ENCODE peak calls at places on chromosomes 16 and 17, in five cellular contexts. U is neuronal stem cell, T is trophoblast cell, R is H1, D is mesenchymal stem cell. K is an unnamed sample.

GRCh38 chr17:951388-952132 is 28.0 kb downstream of the NXN start:
- DNase-seq in R (peak; percentile 75), U (peak; percentile 67), T (no peak), D (peak; percentile 94), K (peak; percentile 94)

GRCh38 chr17:16085066-16085699 is 85.6 kb downstream of the TTC19 start:
- DNase-seq in D (peak; percentile 73), U (no peak), T (no peak), R (no peak), K (no peak)

GRCh38 chr17:41186872-41187271 is 2.2 kb upstream of the KRTAP4-1 start:
- DNase-seq in T (no peak), R (no peak), U (no peak), D (no peak), K (no peak)

GRCh38 chr16:10297341-10298006 is 88.4 kb upstream of the ATF7IP2 start:
- DNase-seq in U (no peak), D (no peak), T (no peak), R (no peak), K (no peak)

GRCh38 chr16:23131036-23131435 is 18.2 kb downstream of the USP31 start:
- DNase-seq in D (no peak), T (no peak), U (no peak), R (no peak), K (no peak)

GRCh38 chr16:86901483-86901882 is 323.1 kb downstream of the FOXL1 start:
- DNase-seq in T (no peak), U (no peak), R (no peak), D (peak; percentile 40), K (no peak)

GRCh38 chr17:80475949-80476876 is at the start of gene NPTX1:
- DNase-seq in T (peak; percentile 21), U (no peak), D (no peak), R (no peak), K (no peak)

GRCh38 chr17:33854596-33854995 is 400.5 kb upstream of the CCL2 start:
- DNase-seq in R (no peak), U (no peak), D (no peak), T (no peak), K (no peak)

GRCh38 chr17:73189417-73190099 is 3.3 kb upstream of the COG1 start:
- DNase-seq in T (peak; percentile 49), U (peak; percentile 29), R (no peak), D (peak; percentile 81), K (peak; percentile 87)

GRCh38 chr17:36978810-36979584 is 30.2 kb downstream of the AATF start:
- DNase-seq in T (no peak), R (no peak), U (peak; percentile 9), D (peak; percentile 24), K (no peak)

GRCh38 chr17:73278465-73279453 is 17.1 kb upstream of the CPSF4L start:
- DNase-seq in T (peak; percentile 88), U (no peak), R (no peak), D (no peak), K (peak; percentile 31)

GRCh38 chr17:3894927-3895343 is 2.1 kb upstream of the CAMKK1 start:
- DNase-seq in D (peak; percentile 69), T (no peak), U (no peak), R (no peak), K (no peak)

GRCh38 chr17:60321336-60322055 is 70.4 kb downstream of the USP32 start:
- DNase-seq in D (no peak), U (no peak), R (no peak), T (no peak), K (no peak)

GRCh38 chr17:3475155-3475808 is 515 bp upstream of the ASPA start:
- DNase-seq in D (no peak), U (no peak), T (no peak), R (no peak), K (no peak)

GRCh38 chr17:20271016-20271610 is 196.2 kb downstream of the LGALS9B start:
- DNase-seq in R (no peak), D (no peak), U (no peak), T (no peak), K (no peak)

GRCh38 chr17:18921912-18922451 is 30.0 kb upstream of the SLC5A10 start:
- DNase-seq in D (no peak), R (no peak), T (no peak), U (no peak), K (no peak)

GRCh38 chr17:9336817-9337216 is 238.8 kb downstream of the STX8 start:
- DNase-seq in U (no peak), D (no peak), R (no peak), T (no peak), K (no peak)

GRCh38 chr16:66523861-66524354 is 26.0 kb downstream of the TK2 start:
- DNase-seq in T (no peak), D (no peak), R (no peak), U (no peak), K (no peak)

GRCh38 chr16:87236516-87237115 is 80.6 kb downstream of the C16orf95 start:
- DNase-seq in D (no peak), U (no peak), T (no peak), R (no peak), K (no peak)

GRCh38 chr17:11637796-11638195 is 39.5 kb downstream of the DNAH9 start:
- DNase-seq in U (no peak), R (no peak), T (no peak), D (no peak), K (no peak)

GRCh38 chr17:75010683-75011406 is 1.6 kb upstream of the MRPL58 start:
- DNase-seq in R (no peak), D (peak; percentile 87), U (no peak), T (peak; percentile 93), K (peak; percentile 75)

GRCh38 chr16:30585022-30585399 is 486 bp downstream of the ZNF785 start:
- DNase-seq in U (no peak), D (no peak), T (no peak), R (no peak), K (peak; percentile 57)

GRCh38 chr17:32259596-32259995 is 6.0 kb upstream of the RHBDL3 start:
- DNase-seq in R (no peak), U (no peak), T (no peak), D (peak; percentile 81), K (no peak)

GRCh38 chr16:49600541-49600940 is 226.9 kb downstream of the C16orf78 start:
- DNase-seq in R (no peak), D (no peak), U (no peak), T (no peak), K (peak; percentile 27)

GRCh38 chr17:78979780-78980623 is at the start of gene LGALS3BP:
- DNase-seq in U (peak; percentile 20), D (peak; percentile 89), R (no peak), T (peak; percentile 60), K (peak; percentile 76)

GRCh38 chr17:77345260-77345910 is 204.6 kb downstream of the SEC14L1 start:
- DNase-seq in D (no peak), R (no peak), U (no peak), T (no peak), K (no peak)

GRCh38 chr16:51035110-51035498 is 116.0 kb downstream of the SALL1 start:
- DNase-seq in D (peak; percentile 3), T (no peak), R (no peak), U (no peak), K (no peak)

GRCh38 chr17:59175076-59175475 is 19.5 kb downstream of the PRR11 start:
- DNase-seq in T (no peak), D (no peak), R (no peak), U (no peak), K (no peak)
- H2BK12ac ChIP-seq in T (no peak overlapping the region), D (no peak overlapping the region), R (no peak overlapping the region), U (no peak overlapping the region), K (no peak overlapping the region)

GRCh38 chr16:14514967-14515366 is 115.1 kb downstream of the PARN start:
- DNase-seq in D (no peak), R (no peak), U (no peak), T (no peak), K (no peak)
- H4K91ac ChIP-seq in D (no peak overlapping the region), R (no peak overlapping the region), U (no peak overlapping the region), T (no peak overlapping the region), K (no peak overlapping the region)

DNA sequence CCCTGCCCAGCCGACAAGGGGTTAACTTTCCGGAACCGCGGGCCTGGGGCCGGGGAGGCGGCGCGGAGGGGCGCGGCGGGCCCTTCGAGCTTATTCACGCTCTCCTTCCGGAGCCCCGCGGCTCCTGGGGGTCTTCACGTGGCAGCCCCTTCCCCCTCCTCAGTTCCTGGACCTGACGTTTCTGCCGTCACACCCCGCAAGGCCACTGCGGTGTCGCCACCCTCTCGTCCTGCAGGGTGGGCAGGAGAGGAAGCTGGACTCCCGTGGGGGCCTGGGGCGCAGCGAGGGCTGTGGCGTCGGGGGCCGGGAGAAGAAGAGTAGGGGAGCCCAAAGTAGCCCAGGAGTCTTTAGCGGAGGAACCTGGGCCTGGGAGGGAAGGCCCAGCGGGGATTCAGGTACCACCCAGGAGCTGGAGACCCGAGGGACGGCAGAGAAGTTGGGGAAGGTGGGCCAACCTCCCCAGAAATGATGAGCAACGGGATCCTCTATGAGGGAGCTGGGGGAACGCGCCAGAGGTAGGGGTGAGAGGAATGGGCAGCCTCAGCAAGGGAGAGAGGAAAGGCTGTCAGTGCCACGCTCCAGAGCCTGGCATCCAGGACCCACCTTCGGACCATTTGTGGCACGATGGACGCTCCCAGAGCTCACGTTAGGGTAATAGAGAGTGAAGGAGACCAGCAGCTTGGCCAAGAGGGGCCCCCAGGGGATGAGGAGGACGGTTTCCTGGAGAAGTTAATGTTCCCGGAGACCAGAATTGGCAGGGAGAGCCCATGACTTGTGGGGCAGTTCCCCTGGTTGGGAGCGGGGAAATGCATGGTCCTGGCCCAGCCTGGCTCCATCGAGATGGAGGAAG is 3.3 kb upstream of the HIC1 start:
- DNase-seq in T (no peak), R (no peak), U (no peak), D (no peak), K (no peak)
- H4K8ac ChIP-seq in T (no peak overlapping the region), R (peak overlapping the region; percentile 71), U (no peak overlapping the region), D (no peak overlapping the region), K (no peak overlapping the region)

GRCh38 chr17:82106697-82107305 is 8.8 kb upstream of the FASN start:
- DNase-seq in R (no peak), D (no peak), U (no peak), T (no peak), K (no peak)

GRCh38 chr17:82105882-82106696 is 8.1 kb upstream of the FASN start:
- DNase-seq in D (peak; percentile 80), R (peak; percentile 43), T (peak; percentile 86), U (no peak), K (peak; percentile 95)

GRCh38 chr17:82103588-82104451 is 5.8 kb upstream of the FASN start:
- DNase-seq in R (no peak), U (peak; percentile 83), D (no peak), T (peak; percentile 97), K (peak; percentile 83)

GRCh38 chr17:82104797-82105416 is 6.9 kb upstream of the FASN start:
- DNase-seq in T (no peak), D (no peak), U (no peak), R (no peak), K (no peak)

GRCh38 chr17:82105417-82105881 is 7.4 kb upstream of the FASN start:
- DNase-seq in R (no peak), D (no peak), T (no peak), U (no peak), K (no peak)
- H2BK12ac ChIP-seq in R (peak overlapping the region; percentile 81), D (peak overlapping the region; percentile 98), T (peak overlapping the region; percentile 67), U (no peak overlapping the region), K (no peak overlapping the region)

GRCh38 chr16:53034306-53034705 is 18.4 kb downstream of the CHD9NB start:
- DNase-seq in R (no peak), D (no peak), T (peak; percentile 90), U (no peak), K (no peak)
- H4K91ac ChIP-seq in R (no peak overlapping the region), D (no peak overlapping the region), T (no peak overlapping the region), U (no peak overlapping the region), K (no peak overlapping the region)

DNA sequence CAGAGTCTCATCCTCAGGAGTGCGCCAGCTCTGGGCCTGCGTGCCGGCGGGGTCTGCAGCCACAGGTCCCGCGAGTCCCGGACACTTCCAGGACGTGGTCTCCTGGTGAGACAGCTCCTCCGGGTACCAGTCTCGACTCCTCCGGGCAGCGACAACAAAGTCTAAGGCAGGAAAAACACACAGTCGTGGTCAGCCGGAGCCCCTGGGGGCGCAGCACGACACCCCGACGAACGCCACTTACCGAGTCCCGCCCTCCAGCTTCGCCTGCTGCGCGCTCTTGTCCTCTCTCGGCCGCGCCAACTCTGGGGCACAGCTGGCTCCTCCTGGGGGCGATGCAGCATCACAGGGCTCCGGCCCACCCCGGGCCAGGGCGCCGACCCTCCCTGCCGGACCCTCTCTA is 13.4 kb downstream of the MIS12 start:
- DNase-seq in D (peak; percentile 42), R (no peak), T (no peak), U (peak; percentile 35), K (peak; percentile 66)
- H4K8ac ChIP-seq in D (no peak overlapping the region), R (peak overlapping the region; percentile 37), T (no peak overlapping the region), U (no peak overlapping the region), K (no peak overlapping the region)